ENCODE peak calls at places on chromosomes 13 and 19, in eight cellular contexts. Q is small intestine; Y is AG08396; D is LHCN-M2; K is midbrain; T is stimulated activated CD8-positive, alpha-beta memory T cell treated with anti-CD3 and anti-CD28 coated beads, Interleukin-7, amount 100 ng/mL, for 4 hours; J is endothelial cell; C is fibroblast of pulmonary artery. G is an unnamed sample.

GRCh38 chr13:23025848-23026608 is 154.8 kb upstream of the SGCG start:
- DNase-seq in J (no peak), Q (no peak), K (no peak), C (no peak), T (no peak), Y (no peak), D (peak; percentile 3), G (no peak)

GRCh38 chr13:109779074-109779473 is 7.3 kb downstream of the IRS2 start:
- DNase-seq in T (no peak), K (no peak), J (no peak), D (no peak), Y (no peak), C (no peak), Q (no peak), G (no peak)

GRCh38 chr13:27969866-27970229 is 733 bp upstream of the CDX2 start:
- DNase-seq in T (no peak), Y (no peak), J (no peak), D (no peak), K (no peak), Q (no peak), C (no peak), G (no peak)

GRCh38 chr13:70054572-70054971 is 53.1 kb upstream of the ATXN8OS start:
- DNase-seq in K (no peak), D (no peak), J (no peak), T (no peak), C (no peak), Q (no peak), Y (no peak), G (no peak)

GRCh38 chr13:52851153-52851962 is 2.9 kb upstream of the PCDH8 start:
- DNase-seq in J (peak; percentile 46), K (peak; percentile 46), C (peak; percentile 19), Q (peak; percentile 22), T (no peak), Y (peak; percentile 48), D (peak; percentile 11), G (no peak)

GRCh38 chr19:44596428-44597130 is 16.8 kb upstream of the IGSF23 start:
- DNase-seq in T (no peak), Y (no peak), D (no peak), C (no peak), J (no peak), Q (peak; percentile 95), K (no peak), G (no peak)

GRCh38 chr13:37645181-37645580 is 46.6 kb upstream of the POSTN start:
- DNase-seq in K (no peak), T (no peak), J (no peak), Q (no peak), Y (no peak), C (no peak), D (no peak), G (no peak)

GRCh38 chr19:29884466-29884865 is 57.6 kb upstream of the URI1 start:
- DNase-seq in T (no peak), Y (no peak), J (no peak), Q (no peak), K (no peak), D (no peak), C (no peak), G (no peak)

GRCh38 chr19:3175761-3176714 is 2.5 kb upstream of the S1PR4 start:
- DNase-seq in J (no peak), Q (peak; percentile 82), K (no peak), C (peak; percentile 51), D (peak; percentile 68), T (no peak), Y (no peak), G (peak; percentile 88)

G was measured in retinal pigment epithelial cell.